ENCODE peak calls at places on chromosomes 13 and 19, in eight cellular contexts. U, A, Q, O, C, X, E and W are unnamed samples.

GRCh38 chr19:38678891-38679494 is 31.5 kb downstream of the ACTN4 start:
- DNase-seq in E (no peak), A (no peak), X (no peak), Q (no peak), O (no peak), U (no peak), C (no peak), W (no peak)

GRCh38 chr19:48102870-48103751 is 7.5 kb downstream of the PLA2G4C start:
- DNase-seq in X (peak; percentile 68), U (no peak), E (peak; percentile 49), Q (peak; percentile 60), A (peak; percentile 82), C (no peak), O (peak; percentile 48), W (peak; percentile 63)

GRCh38 chr13:38957794-38958592 is 32.6 kb downstream of the STOML3 start:
- DNase-seq in Q (no peak), U (no peak), C (no peak), O (no peak), X (no peak), A (no peak), E (no peak), W (no peak)

GRCh38 chr13:102856603-102857002 is 10.8 kb downstream of the ERCC5 start:
- DNase-seq in A (no peak), O (peak; percentile 79), Q (peak; percentile 72), X (peak; percentile 48), U (no peak), E (no peak), C (no peak), W (peak; percentile 72)

GRCh38 chr19:46872967-46873366 is 12.2 kb downstream of the ARHGAP35 start:
- DNase-seq in U (no peak), X (no peak), A (no peak), O (no peak), E (no peak), Q (no peak), C (no peak), W (no peak)

GRCh38 chr19:9584073-9584833 is at the start of gene ZNF121:
- DNase-seq in A (peak; percentile 97), E (peak; percentile 73), U (peak; percentile 75), C (peak; percentile 86), X (peak; percentile 80), Q (peak; percentile 80), O (peak; percentile 89), W (peak; percentile 77)

GRCh38 chr13:35485451-35485850 is 9.0 kb upstream of the MAB21L1 start:
- DNase-seq in X (no peak), A (no peak), O (peak; percentile 49), Q (no peak), U (no peak), C (no peak), E (no peak), W (no peak)

GRCh38 chr19:6997679-6998445 is 23.4 kb downstream of the MBD3L2B start:
- DNase-seq in O (no peak), X (peak; percentile 18), Q (no peak), E (no peak), U (no peak), A (no peak), C (no peak), W (no peak)

GRCh38 chr19:16886305-16886880 is 2.4 kb upstream of the F2RL3 start:
- DNase-seq in A (no peak), C (no peak), Q (peak; percentile 89), E (peak; percentile 46), X (peak; percentile 96), U (peak; percentile 41), O (no peak), W (peak; percentile 80)

GRCh38 chr19:50458396-50459066 is 17.8 kb upstream of the EMC10 start:
- DNase-seq in A (peak; percentile 30), C (no peak), U (no peak), O (no peak), Q (peak; percentile 46), E (peak; percentile 6), X (peak; percentile 8), W (peak; percentile 6)

GRCh38 chr13:99228737-99229691 is 28.4 kb downstream of the UBAC2 start:
- DNase-seq in Q (peak; percentile 21), U (no peak), O (no peak), C (no peak), E (peak; percentile 87), A (no peak), X (peak; percentile 31), W (peak; percentile 19)

GRCh38 chr19:52492991-52493470 is 34.4 kb upstream of the ZNF808 start:
- DNase-seq in E (no peak), A (peak; percentile 84), C (no peak), X (no peak), Q (no peak), O (no peak), U (no peak), W (no peak)

GRCh38 chr13:33761744-33762143 is 56.2 kb upstream of the RFC3 start:
- DNase-seq in Q (no peak), U (no peak), A (peak; percentile 43), O (no peak), E (no peak), C (no peak), X (no peak), W (no peak)

DNA sequence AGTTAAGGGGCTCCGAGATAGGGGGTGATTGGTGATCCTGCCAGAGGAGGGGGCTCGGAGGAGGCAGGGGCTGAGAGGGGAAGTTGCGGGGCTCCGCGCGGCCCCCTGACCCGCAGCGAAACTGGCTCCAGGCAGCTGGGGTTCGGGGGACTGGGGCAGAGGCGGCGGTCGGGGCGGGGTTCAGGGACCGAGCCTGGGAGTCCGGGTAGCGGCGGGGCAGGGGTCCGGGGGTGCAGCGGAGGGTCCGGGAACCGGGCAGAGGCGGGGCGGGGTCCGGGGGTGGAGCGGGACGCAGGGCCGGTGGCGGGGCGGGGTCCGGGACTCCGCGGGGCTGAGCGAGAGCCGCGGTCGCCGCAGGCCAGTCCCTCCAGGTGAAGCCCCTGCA is 1.2 kb downstream of the MADCAM1 start:
- DNase-seq in Q (no peak), C (no peak), X (no peak), A (no peak), E (no peak), U (no peak), O (no peak), W (no peak)
- H3K4me3 ChIP-seq in Q (no peak overlapping the region), C (no peak overlapping the region), X (no peak overlapping the region), A (peak overlapping the region; percentile 64), E (no peak overlapping the region), U (no peak overlapping the region), O (no peak overlapping the region), W (no peak overlapping the region)

DNA sequence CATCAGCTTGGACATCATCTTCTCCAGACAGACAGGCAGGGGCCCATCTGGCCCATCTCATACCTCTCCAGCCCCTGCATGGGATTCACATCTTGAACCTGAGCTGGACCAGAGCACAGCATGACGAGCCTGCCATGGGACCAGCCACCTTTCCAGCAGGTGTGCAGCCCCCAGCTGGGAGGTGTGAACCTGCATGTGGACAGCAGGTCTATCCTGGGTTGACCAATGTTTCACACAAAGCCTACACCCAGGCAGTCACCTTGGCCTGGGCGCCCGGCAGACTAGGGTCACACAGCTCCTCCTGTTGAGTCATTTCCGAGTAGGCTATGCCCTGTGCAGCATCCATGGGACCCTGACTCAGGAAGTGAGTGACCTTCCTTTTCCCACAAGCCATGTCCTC is 41.4 kb downstream of the MAU2 start:
- DNase-seq in A (no peak), Q (no peak), E (no peak), C (no peak), U (no peak), X (no peak), O (no peak), W (no peak)
- TF ChIP-seq CTCF in A (no peak), Q (no peak), E (no peak), C (no peak), U (no peak), X (no peak), O (no peak), W (no peak)

GRCh38 chr19:1360818-1361461 is 22.8 kb upstream of the NDUFS7 start:
- DNase-seq in U (peak; percentile 52), O (peak; percentile 97), X (peak; percentile 89), C (no peak), Q (peak; percentile 92), E (peak; percentile 79), A (no peak), W (peak; percentile 85)
- H3K4me3 ChIP-seq in U (peak overlapping the region; percentile 36), O (peak overlapping the region; percentile 39), X (peak overlapping the region; percentile 41), C (no peak overlapping the region), Q (peak overlapping the region; percentile 25), E (peak overlapping the region; percentile 0), A (no peak overlapping the region), W (peak overlapping the region; percentile 55)

DNA sequence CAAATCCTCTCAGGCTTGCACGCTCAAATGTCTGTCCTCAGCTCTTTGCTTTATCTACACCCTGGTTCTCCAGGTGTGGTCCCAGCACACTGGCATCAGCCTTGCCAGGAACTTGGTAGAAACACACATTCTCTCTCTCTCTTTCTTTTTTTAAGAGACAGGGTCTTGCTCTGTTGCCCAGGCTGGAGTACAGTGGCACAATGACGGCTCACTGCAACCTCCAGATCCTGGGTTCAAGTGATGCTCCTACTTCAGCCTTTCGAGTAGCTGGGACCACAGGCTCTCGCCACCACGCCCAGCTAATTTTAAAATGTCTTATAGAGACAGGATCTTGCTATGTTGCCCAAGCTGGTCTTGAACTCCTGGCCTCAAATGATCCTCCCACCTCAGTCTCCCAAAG is 20.8 kb downstream of the ADGRL1 start:
- DNase-seq in C (no peak), O (no peak), A (no peak), X (no peak), E (no peak), U (no peak), Q (no peak), W (no peak)
- TF ChIP-seq CTCF in C (no peak), O (no peak), A (no peak), X (no peak), E (no peak), U (no peak), Q (no peak), W (no peak)

GRCh38 chr13:101623469-101624209 is 171.2 kb downstream of the ITGBL1 start:
- DNase-seq in A (no peak), C (no peak), O (no peak), X (no peak), Q (no peak), E (peak; percentile 24), U (no peak), W (peak; percentile 37)
- H3K4me3 ChIP-seq in A (no peak overlapping the region), C (peak overlapping the region; percentile 11), O (no peak overlapping the region), X (no peak overlapping the region), Q (no peak overlapping the region), E (no peak overlapping the region), U (no peak overlapping the region), W (no peak overlapping the region)

GRCh38 chr13:49560270-49561063 is 24.9 kb downstream of the RCBTB1 start:
- DNase-seq in Q (peak; percentile 66), A (peak; percentile 52), U (no peak), C (no peak), O (no peak), E (peak; percentile 79), X (peak; percentile 31), W (peak; percentile 26)
- TF ChIP-seq CTCF in Q (peak; percentile 12), A (peak; percentile 54), U (peak; percentile 15), C (no peak), O (peak; percentile 27), E (peak; percentile 50), X (peak; percentile 24), W (no peak)

DNA sequence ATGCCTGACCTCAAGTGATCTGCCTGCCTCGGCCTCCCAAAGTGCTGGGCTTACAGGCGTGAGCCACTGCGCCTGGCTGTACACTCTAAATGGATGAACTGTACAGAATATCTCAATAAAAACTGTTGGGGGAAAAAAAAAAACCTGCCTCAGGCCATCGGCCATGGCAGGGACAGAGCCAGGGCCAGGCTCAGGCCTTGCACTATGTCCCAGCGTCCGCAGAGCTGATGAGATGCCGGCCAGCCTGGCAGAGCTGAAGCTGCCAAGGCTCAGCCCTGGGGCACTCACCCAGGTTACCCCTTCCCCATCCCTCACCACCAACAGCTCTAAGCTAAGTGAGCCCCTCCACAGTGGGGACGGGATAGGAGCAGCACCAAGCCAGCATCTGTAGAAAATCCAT is 6.1 kb downstream of the PPP6R1 start:
- DNase-seq in X (no peak), Q (no peak), A (no peak), E (no peak), C (no peak), U (no peak), O (no peak), W (no peak)
- H3K4me3 ChIP-seq in X (no peak overlapping the region), Q (no peak overlapping the region), A (no peak overlapping the region), E (no peak overlapping the region), C (peak overlapping the region; percentile 74), U (no peak overlapping the region), O (no peak overlapping the region), W (no peak overlapping the region)